ENCODE peak calls at places on chromosomes 11 and 22, in nine cellular contexts. F is endothelial cell of umbilical vein, S is omental fat pad, C is kidney, I is Peyer's patch, A is psoas muscle, Q is AG04449, K is foreskin fibroblast, M is adrenal gland. D is an unnamed sample.

GRCh38 chr11:68002943-68003845 is 703 bp downstream of the UNC93B1 start:
- DNase-seq in F (no peak), A (no peak), K (no peak), M (peak), S (no peak), C (peak), I (peak), Q (no peak), D (no peak)

GRCh38 chr11:69677744-69678143 is 2.6 kb upstream of the LTO1 start:
- DNase-seq in C (no peak), A (no peak), K (no peak), I (no peak), F (no peak), Q (no peak), S (no peak), M (no peak), D (no peak)

GRCh38 chr11:11782532-11783110 is 59.2 kb upstream of the USP47 start:
- DNase-seq in A (no peak), S (no peak), Q (no peak), K (no peak), F (no peak), M (no peak), C (no peak), I (no peak), D (no peak)

GRCh38 chr11:58433638-58434203 is 5.8 kb upstream of the OR5B2 start:
- DNase-seq in K (no peak), C (no peak), Q (no peak), I (no peak), S (no peak), A (no peak), M (no peak), F (no peak), D (no peak)

GRCh38 chr11:88326112-88326511 is 11.4 kb downstream of the CTSC start:
- DNase-seq in S (no peak), F (no peak), K (no peak), I (no peak), C (no peak), Q (no peak), M (no peak), A (no peak), D (no peak)

GRCh38 chr11:17413414-17414316 is 25.2 kb upstream of the KCNJ11 start:
- DNase-seq in I (peak), S (no peak), A (no peak), K (no peak), M (no peak), F (no peak), Q (no peak), C (peak), D (no peak)

GRCh38 chr11:110463153-110463552 is 33.4 kb downstream of the FDX1 start:
- DNase-seq in C (no peak), F (peak), S (no peak), K (peak), Q (no peak), M (no peak), I (peak), A (peak), D (peak)

GRCh38 chr11:91788764-91789163 is 435.9 kb upstream of the FAT3 start:
- DNase-seq in F (no peak), S (no peak), M (no peak), I (no peak), A (no peak), Q (no peak), K (no peak), C (no peak), D (no peak)

GRCh38 chr11:60838132-60838531 is 3.8 kb upstream of the CCDC86 start:
- DNase-seq in I (no peak), K (no peak), F (no peak), S (no peak), M (no peak), C (no peak), A (no peak), Q (no peak), D (no peak)

GRCh38 chr11:10350341-10350740 is 45.5 kb downstream of the ADM start:
- DNase-seq in Q (no peak), F (no peak), K (peak), A (no peak), M (no peak), S (no peak), C (no peak), I (no peak), D (peak)

GRCh38 chr11:61472282-61472681 is 36.3 kb upstream of the LRRC10B start:
- DNase-seq in C (no peak), S (no peak), Q (no peak), I (no peak), A (peak), K (no peak), M (no peak), F (no peak), D (no peak)

GRCh38 chr11:120068114-120068573 is 69.8 kb downstream of the TRIM29 start:
- DNase-seq in K (no peak), A (no peak), Q (peak), S (no peak), F (peak), I (no peak), M (no peak), C (no peak), D (peak)

GRCh38 chr22:45083659-45084305 is 74.0 kb upstream of the PHF21B start:
- DNase-seq in A (no peak), K (peak), F (no peak), M (no peak), Q (no peak), S (no peak), C (no peak), I (no peak), D (peak)

GRCh38 chr11:11078344-11078743 is 220.5 kb upstream of the ZBED5 start:
- DNase-seq in I (no peak), K (peak), C (no peak), A (no peak), M (no peak), S (no peak), F (no peak), Q (no peak), D (peak)

GRCh38 chr11:129285387-129285786 is 90.3 kb upstream of the BARX2 start:
- DNase-seq in M (no peak), F (no peak), S (no peak), K (no peak), C (no peak), I (no peak), Q (no peak), A (no peak), D (no peak)

GRCh38 chr22:27148025-27148424 is 490.6 kb downstream of the MIAT start:
- DNase-seq in A (no peak), S (no peak), C (no peak), K (no peak), M (no peak), F (no peak), Q (no peak), I (no peak), D (no peak)

GRCh38 chr11:2517016-2517385 is 72.2 kb downstream of the KCNQ1 start:
- DNase-seq in C (peak), F (no peak), I (peak), S (no peak), Q (no peak), K (no peak), M (peak), A (no peak), D (no peak)

GRCh38 chr11:128497057-128497957 is 90.1 kb downstream of the ETS1 start:
- DNase-seq in I (no peak), Q (peak), C (no peak), A (peak), M (no peak), F (peak), S (no peak), K (peak), D (peak)

GRCh38 chr22:48169227-48169626 is 1406.8 kb downstream of the TBC1D22A start:
- DNase-seq in Q (no peak), K (no peak), I (no peak), F (no peak), A (no peak), S (no peak), M (no peak), C (no peak), D (no peak)

GRCh38 chr11:107221743-107222142 is 203.5 kb upstream of the GUCY1A2 start:
- DNase-seq in S (no peak), I (no peak), A (no peak), Q (no peak), F (no peak), K (no peak), C (no peak), M (no peak), D (no peak)

GRCh38 chr11:14350716-14351238 is 8.2 kb downstream of the RRAS2 start:
- DNase-seq in C (no peak), I (no peak), Q (no peak), M (no peak), A (no peak), F (no peak), K (no peak), S (no peak), D (no peak)

GRCh38 chr11:92152245-92152644 is 72.4 kb upstream of the FAT3 start:
- DNase-seq in C (no peak), I (no peak), Q (no peak), F (no peak), K (no peak), M (no peak), S (no peak), A (no peak), D (no peak)

GRCh38 chr11:86060544-86060943 is 8.3 kb downstream of the PICALM start:
- DNase-seq in C (no peak), S (no peak), F (no peak), K (no peak), I (no peak), A (no peak), Q (no peak), M (no peak), D (no peak)

GRCh38 chr11:64546600-64546999 is 44.4 kb upstream of the SLC22A12 start:
- DNase-seq in Q (no peak), M (no peak), I (no peak), K (no peak), C (peak), S (no peak), F (no peak), A (no peak), D (no peak)

GRCh38 chr11:10267821-10268220 is 26.2 kb downstream of the SBF2 start:
- DNase-seq in F (no peak), M (no peak), Q (no peak), A (no peak), C (no peak), S (no peak), K (no peak), I (no peak), D (no peak)

GRCh38 chr22:41595703-41596102 is 6.1 kb upstream of the PMM1 start:
- DNase-seq in F (no peak), S (no peak), I (no peak), M (no peak), A (no peak), K (no peak), C (peak), Q (no peak), D (no peak)

GRCh38 chr22:41598081-41598480 is 8.4 kb upstream of the PMM1 start:
- DNase-seq in A (no peak), M (no peak), K (peak), I (no peak), S (no peak), Q (no peak), F (peak), C (peak), D (peak)

GRCh38 chr22:41597635-41597953 is 8.0 kb upstream of the PMM1 start:
- DNase-seq in M (no peak), F (no peak), A (no peak), Q (no peak), C (peak), S (no peak), K (no peak), I (no peak), D (no peak)

GRCh38 chr22:41598891-41599635 is 9.4 kb upstream of the PMM1 start:
- DNase-seq in C (peak), S (no peak), A (no peak), Q (no peak), K (no peak), M (no peak), I (no peak), F (no peak), D (no peak)

GRCh38 chr22:41596776-41597634 is 7.4 kb upstream of the PMM1 start:
- DNase-seq in Q (no peak), M (peak), C (peak), F (peak), I (peak), A (peak), S (no peak), K (no peak), D (peak)
- TF ChIP-seq CTCF in Q (peak), M (peak), C (peak), F (peak), I (peak), A (peak), S (no peak), K (peak), D (peak)

GRCh38 chr11:6599884-6600390 is 3.5 kb downstream of the RRP8 start:
- DNase-seq in F (no peak), M (no peak), C (peak), A (no peak), I (no peak), Q (no peak), K (no peak), S (no peak), D (no peak)

GRCh38 chr11:6599449-6599848 is 4.0 kb downstream of the RRP8 start:
- DNase-seq in F (no peak), K (no peak), A (no peak), C (no peak), I (no peak), M (no peak), Q (no peak), S (no peak), D (no peak)

GRCh38 chr11:6598555-6598954 is 4.9 kb downstream of the RRP8 start:
- DNase-seq in M (no peak), Q (no peak), S (no peak), K (no peak), F (no peak), C (no peak), A (no peak), I (no peak), D (no peak)

GRCh38 chr11:6596237-6596877 is 7.1 kb downstream of the RRP8 start:
- DNase-seq in F (no peak), C (no peak), I (no peak), K (no peak), S (no peak), A (no peak), Q (no peak), M (no peak), D (no peak)

GRCh38 chr11:6594142-6594768 is 9.2 kb downstream of the RRP8 start:
- DNase-seq in S (no peak), F (no peak), C (no peak), I (no peak), K (no peak), Q (no peak), M (no peak), A (no peak), D (no peak)
- TF ChIP-seq CTCF in S (no peak), F (no peak), C (no peak), I (no peak), K (no peak), Q (no peak), M (no peak), A (no peak), D (peak)

DNA sequence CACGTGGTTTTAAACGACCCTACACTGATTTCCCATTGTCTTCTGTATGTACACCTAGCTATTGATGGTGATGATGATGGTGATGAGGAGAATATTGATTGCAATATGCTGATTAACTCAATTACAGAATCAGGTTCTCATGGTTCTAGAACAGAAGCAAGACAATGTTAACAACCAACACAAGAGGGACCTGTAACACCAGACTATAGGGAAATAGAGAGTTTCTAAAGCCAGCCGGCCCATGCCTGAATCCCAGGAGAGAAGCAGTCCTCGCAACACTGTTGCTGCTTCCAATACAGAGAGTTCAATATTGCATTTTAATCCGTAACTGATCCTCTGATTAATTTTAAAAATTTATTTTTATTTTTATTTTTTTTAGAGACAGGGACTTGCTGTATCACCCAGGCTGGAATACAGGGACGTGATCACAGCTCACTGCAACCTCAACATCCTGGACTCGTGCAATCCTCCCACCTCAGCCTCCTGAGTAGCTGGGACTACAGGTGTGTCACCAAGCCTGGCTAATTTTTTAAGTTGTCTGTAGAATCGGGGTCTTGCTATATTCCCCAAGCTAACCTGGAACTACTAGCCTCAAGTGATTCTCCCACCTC is 22.2 kb upstream of the UBASH3B start:
- DNase-seq in K (peak), S (no peak), A (no peak), M (no peak), Q (no peak), C (no peak), F (peak), I (no peak), D (peak)
- TF ChIP-seq CTCF in K (peak), S (no peak), A (peak), M (no peak), Q (peak), C (peak), F (peak), I (peak), D (peak)

GRCh38 chr22:29328055-29328454 is 12.6 kb upstream of the RASL10A start:
- DNase-seq in K (no peak), C (peak), F (no peak), S (no peak), M (no peak), A (no peak), I (no peak), Q (no peak), D (no peak)
- TF ChIP-seq CTCF in K (no peak), C (no peak), F (no peak), S (no peak), M (no peak), A (no peak), I (no peak), Q (no peak), D (peak)

DNA sequence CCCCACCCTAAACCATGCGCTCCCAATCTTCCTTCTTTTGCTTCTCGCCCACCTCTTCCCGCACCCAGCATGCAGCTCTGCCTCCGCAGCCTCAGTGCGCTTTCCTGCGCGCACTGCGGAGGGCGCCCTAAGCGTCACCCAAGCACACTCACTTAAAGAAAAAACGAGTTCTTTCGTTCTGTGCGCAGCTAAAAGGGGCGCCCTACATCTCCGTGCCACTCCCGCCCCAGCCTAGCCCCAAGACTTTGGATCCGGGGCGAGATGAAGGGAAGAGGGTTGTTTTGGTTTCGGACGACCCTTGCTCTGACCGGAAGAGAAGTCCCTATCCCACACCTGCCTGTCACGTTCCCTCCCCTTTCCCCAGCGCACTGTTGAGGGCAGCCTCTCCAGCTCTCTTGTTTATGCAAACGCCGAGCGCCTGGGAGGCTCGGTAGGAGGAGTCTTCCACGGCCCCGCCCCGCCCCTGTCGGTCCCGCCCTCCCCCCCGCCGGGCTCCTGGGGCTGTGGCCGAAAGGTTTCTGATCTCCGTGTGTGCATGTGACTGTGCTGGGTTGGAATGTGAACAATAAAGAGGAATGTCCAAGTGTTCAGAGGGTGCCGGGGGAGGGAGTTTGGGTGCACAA is 5.3 kb downstream of the VSIG2 start:
- DNase-seq in A (peak), S (peak), I (peak), K (peak), Q (no peak), F (peak), C (peak), M (peak), D (peak)
- TF ChIP-seq CTCF in A (peak), S (no peak), I (peak), K (peak), Q (peak), F (peak), C (peak), M (no peak), D (peak)

GRCh38 chr11:75317446-75318122 is 33.9 kb downstream of the ARRB1 start:
- DNase-seq in I (no peak), A (no peak), K (no peak), C (peak), Q (no peak), M (no peak), F (no peak), S (no peak), D (no peak)
- TF ChIP-seq CTCF in I (no peak), A (no peak), K (no peak), C (no peak), Q (no peak), M (no peak), F (no peak), S (no peak), D (no peak)

GRCh38 chr22:32916025-32916424 is 114.5 kb downstream of the TIMP3 start:
- DNase-seq in F (no peak), C (no peak), A (no peak), M (no peak), S (no peak), Q (no peak), I (no peak), K (no peak), D (no peak)

GRCh38 chr22:32909561-32910348 is 108.2 kb downstream of the TIMP3 start:
- DNase-seq in C (peak), Q (no peak), I (no peak), S (no peak), M (no peak), A (no peak), F (no peak), K (no peak), D (no peak)

GRCh38 chr22:32911526-32911925 is 110.0 kb downstream of the TIMP3 start:
- DNase-seq in K (no peak), Q (no peak), M (no peak), F (no peak), C (no peak), I (no peak), S (no peak), A (no peak), D (no peak)

GRCh38 chr22:32905400-32905799 is 103.9 kb downstream of the TIMP3 start:
- DNase-seq in F (no peak), C (no peak), Q (no peak), M (no peak), S (no peak), I (no peak), A (no peak), K (no peak), D (no peak)

DNA sequence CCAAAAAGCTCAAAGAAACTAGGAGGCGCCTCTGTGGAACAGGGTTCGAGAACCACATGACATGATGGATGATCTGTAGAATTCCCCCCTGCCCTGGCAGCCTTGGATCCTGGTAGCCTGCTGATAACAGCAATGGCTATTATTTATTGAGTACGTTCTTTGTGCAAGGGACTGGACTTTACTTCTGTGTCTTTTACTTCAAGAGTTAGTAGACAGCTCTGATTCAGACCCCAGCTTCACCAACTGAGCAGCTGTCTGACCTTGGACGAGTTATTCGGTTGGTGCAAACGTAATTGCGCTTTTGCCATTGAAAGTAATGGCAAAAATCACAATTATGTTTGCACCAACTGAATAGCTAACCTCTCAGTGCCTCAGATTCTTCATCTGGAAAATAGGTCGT is 108.9 kb downstream of the TIMP3 start:
- DNase-seq in Q (no peak), C (no peak), M (no peak), A (no peak), F (no peak), K (no peak), S (no peak), I (no peak), D (no peak)
- TF ChIP-seq CTCF in Q (no peak), C (no peak), M (no peak), A (no peak), F (no peak), K (no peak), S (no peak), I (no peak), D (no peak)

GRCh38 chr22:37549704-37550059 is 10.6 kb upstream of the CDC42EP1 start:
- DNase-seq in S (no peak), I (no peak), K (peak), Q (no peak), F (peak), M (peak), C (peak), A (peak), D (peak)
- TF ChIP-seq CTCF in S (no peak), I (no peak), K (peak), Q (peak), F (peak), M (peak), C (no peak), A (no peak), D (peak)

DNA sequence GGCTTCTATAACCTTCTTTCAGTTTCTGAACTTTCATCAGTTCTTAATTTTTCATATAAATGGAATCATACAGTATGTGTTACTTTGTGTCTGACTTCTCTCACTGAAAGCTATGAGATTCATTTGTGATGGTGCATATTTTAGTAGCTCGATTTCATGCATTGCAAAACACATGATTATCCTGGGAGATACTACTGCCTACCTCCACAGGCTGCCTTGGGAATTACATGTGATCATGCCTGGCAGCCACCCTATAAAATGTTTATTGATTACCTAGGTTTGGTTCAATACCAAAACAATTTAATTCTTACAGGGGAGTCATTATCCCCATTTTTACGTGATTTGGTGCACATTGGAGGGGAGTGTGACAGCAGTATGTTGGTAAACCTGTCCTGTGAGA is 34.1 kb upstream of the PAK1 start:
- DNase-seq in S (no peak), C (no peak), M (no peak), F (no peak), Q (no peak), I (no peak), K (no peak), A (no peak), D (no peak)
- TF ChIP-seq CTCF in S (no peak), C (no peak), M (no peak), F (no peak), Q (no peak), I (peak), K (peak), A (no peak), D (peak)

D was measured in HFFc6.